ENCODE peak calls at places on chromosomes 3 and 15, in four cellular contexts. One of them, this sample, is unnamed.

GRCh38 chr3:16094644-16095272 is 79.7 kb upstream of the GALNT15 start:
- DNase-seq in type B pancreatic cell: no peak
- DNase-seq in ovary: no peak
- DNase-seq in brain microvascular endothelial cell: no peak
- DNase-seq in this sample: no peak

GRCh38 chr15:40909662-40910625 is 15.7 kb downstream of the VPS18 start:
- DNase-seq in type B pancreatic cell: no peak
- DNase-seq in ovary: no peak
- DNase-seq in brain microvascular endothelial cell: no peak
- DNase-seq in this sample: no peak

GRCh38 chr3:20561166-20561565 is 375.2 kb upstream of the SGO1 start:
- DNase-seq in type B pancreatic cell: no peak
- DNase-seq in ovary: no peak
- DNase-seq in brain microvascular endothelial cell: no peak
- DNase-seq in this sample: no peak

GRCh38 chr15:67165653-67166260 is 88.7 kb downstream of the AAGAB start:
- DNase-seq in type B pancreatic cell: no peak
- DNase-seq in ovary: no peak
- DNase-seq in brain microvascular endothelial cell: peak; percentile 77
- DNase-seq in this sample: no peak

GRCh38 chr15:66293419-66294156 is at the start of gene DIS3L:
- DNase-seq in type B pancreatic cell: peak; percentile 75
- DNase-seq in ovary: peak; percentile 56
- DNase-seq in brain microvascular endothelial cell: no peak
- DNase-seq in this sample: peak; percentile 86

GRCh38 chr3:124258057-124258500 is 266.2 kb upstream of the ROPN1 start:
- DNase-seq in type B pancreatic cell: no peak
- DNase-seq in ovary: no peak
- DNase-seq in brain microvascular endothelial cell: peak; percentile 54
- DNase-seq in this sample: no peak

GRCh38 chr3:84547971-84548970 is 410.5 kb upstream of the CADM2 start:
- DNase-seq in type B pancreatic cell: no peak
- DNase-seq in ovary: no peak
- DNase-seq in brain microvascular endothelial cell: no peak
- DNase-seq in this sample: no peak

GRCh38 chr3:12993022-12993622 is 80.1 kb downstream of the IQSEC1 start:
- DNase-seq in type B pancreatic cell: no peak
- DNase-seq in ovary: no peak
- DNase-seq in brain microvascular endothelial cell: no peak
- DNase-seq in this sample: no peak

GRCh38 chr3:69252631-69253030 is 130.2 kb upstream of the LMOD3 start:
- DNase-seq in type B pancreatic cell: no peak
- DNase-seq in ovary: no peak
- DNase-seq in brain microvascular endothelial cell: no peak
- DNase-seq in this sample: no peak

GRCh38 chr3:105829229-105829628 is 39.6 kb downstream of the CBLB start:
- DNase-seq in type B pancreatic cell: no peak
- DNase-seq in ovary: peak; percentile 25
- DNase-seq in brain microvascular endothelial cell: peak; percentile 37
- DNase-seq in this sample: no peak

GRCh38 chr15:49831206-49831965 is 210.5 kb downstream of the DTWD1 start:
- DNase-seq in type B pancreatic cell: no peak
- DNase-seq in ovary: no peak
- DNase-seq in brain microvascular endothelial cell: peak; percentile 96
- DNase-seq in this sample: no peak

GRCh38 chr3:70815817-70816216 is 503.4 kb upstream of the MDFIC2 start:
- DNase-seq in type B pancreatic cell: no peak
- DNase-seq in ovary: no peak
- DNase-seq in brain microvascular endothelial cell: no peak
- DNase-seq in this sample: no peak

GRCh38 chr3:98805571-98805970 is 42.4 kb downstream of the ST3GAL6 start:
- DNase-seq in type B pancreatic cell: no peak
- DNase-seq in ovary: no peak
- DNase-seq in brain microvascular endothelial cell: no peak
- DNase-seq in this sample: no peak

GRCh38 chr3:152745677-152746076 is 89.3 kb upstream of the P2RY1 start:
- DNase-seq in type B pancreatic cell: no peak
- DNase-seq in ovary: no peak
- DNase-seq in brain microvascular endothelial cell: no peak
- DNase-seq in this sample: no peak

GRCh38 chr3:15633159-15633558 is 31.6 kb downstream of the BTD start:
- DNase-seq in type B pancreatic cell: no peak
- DNase-seq in ovary: no peak
- DNase-seq in brain microvascular endothelial cell: no peak
- DNase-seq in this sample: no peak

GRCh38 chr3:70067860-70068479 is 68.4 kb downstream of the SAMMSON start:
- DNase-seq in type B pancreatic cell: no peak
- DNase-seq in ovary: no peak
- DNase-seq in brain microvascular endothelial cell: peak; percentile 74
- DNase-seq in this sample: no peak

GRCh38 chr3:171407746-171408145 is 52.5 kb downstream of the TNIK start:
- DNase-seq in type B pancreatic cell: no peak
- DNase-seq in ovary: no peak
- DNase-seq in brain microvascular endothelial cell: peak; percentile 87
- DNase-seq in this sample: no peak

GRCh38 chr3:183411216-183411922 is 17.1 kb downstream of the MCF2L2 start:
- DNase-seq in type B pancreatic cell: no peak
- DNase-seq in ovary: no peak
- DNase-seq in brain microvascular endothelial cell: no peak
- DNase-seq in this sample: no peak

GRCh38 chr3:124063168-124063909 is 71.4 kb upstream of the ROPN1 start:
- DNase-seq in type B pancreatic cell: no peak
- DNase-seq in ovary: no peak
- DNase-seq in brain microvascular endothelial cell: no peak
- DNase-seq in this sample: no peak

GRCh38 chr3:145022447-145022846 is 1050.8 kb downstream of the DIPK2A start:
- DNase-seq in type B pancreatic cell: no peak
- DNase-seq in ovary: no peak
- DNase-seq in brain microvascular endothelial cell: no peak
- DNase-seq in this sample: no peak

GRCh38 chr15:86522721-86523120 is 443.1 kb downstream of the AGBL1 start:
- DNase-seq in type B pancreatic cell: no peak
- DNase-seq in ovary: no peak
- DNase-seq in brain microvascular endothelial cell: no peak
- DNase-seq in this sample: no peak

GRCh38 chr3:139506792-139507191 is 30.5 kb upstream of the RBP2 start:
- DNase-seq in type B pancreatic cell: no peak
- DNase-seq in ovary: no peak
- DNase-seq in brain microvascular endothelial cell: no peak
- DNase-seq in this sample: no peak

GRCh38 chr15:29821416-29822099 is 710 bp downstream of the TJP1 start:
- DNase-seq in type B pancreatic cell: peak; percentile 82
- DNase-seq in ovary: peak; percentile 64
- DNase-seq in brain microvascular endothelial cell: peak; percentile 88
- DNase-seq in this sample: peak; percentile 89

GRCh38 chr3:64445318-64446300 is 220.3 kb upstream of the PRICKLE2 start:
- DNase-seq in type B pancreatic cell: peak; percentile 77
- DNase-seq in ovary: peak; percentile 52
- DNase-seq in brain microvascular endothelial cell: peak; percentile 24
- DNase-seq in this sample: peak; percentile 86

GRCh38 chr3:112119686-112120484 is 13.2 kb downstream of the GCSAM start:
- DNase-seq in type B pancreatic cell: no peak
- DNase-seq in ovary: no peak
- DNase-seq in brain microvascular endothelial cell: no peak
- DNase-seq in this sample: no peak

GRCh38 chr3:189703865-189704264 is 72.7 kb downstream of the TP63 start:
- DNase-seq in type B pancreatic cell: no peak
- DNase-seq in ovary: no peak
- DNase-seq in brain microvascular endothelial cell: no peak
- DNase-seq in this sample: no peak

GRCh38 chr15:90266061-90266431 is 574 bp downstream of the NGRN start:
- DNase-seq in type B pancreatic cell: no peak
- DNase-seq in ovary: peak; percentile 28
- DNase-seq in brain microvascular endothelial cell: peak; percentile 20
- DNase-seq in this sample: no peak

GRCh38 chr15:90638241-90638691 is 78.9 kb upstream of the BLM start:
- DNase-seq in type B pancreatic cell: no peak
- DNase-seq in ovary: no peak
- DNase-seq in brain microvascular endothelial cell: no peak
- DNase-seq in this sample: no peak

GRCh38 chr3:82353281-82354171 is 592.1 kb upstream of the GBE1 start:
- DNase-seq in type B pancreatic cell: no peak
- DNase-seq in ovary: peak; percentile 75
- DNase-seq in brain microvascular endothelial cell: no peak
- DNase-seq in this sample: no peak

GRCh38 chr3:50444213-50444612 is 59.2 kb downstream of the CACNA2D2 start:
- DNase-seq in type B pancreatic cell: no peak
- DNase-seq in ovary: no peak
- DNase-seq in brain microvascular endothelial cell: no peak
- DNase-seq in this sample: no peak

GRCh38 chr3:48855681-48856447 is 8.2 kb upstream of the PRKAR2A start:
- DNase-seq in type B pancreatic cell: no peak
- DNase-seq in ovary: no peak
- DNase-seq in brain microvascular endothelial cell: no peak
- DNase-seq in this sample: no peak

GRCh38 chr3:50592568-50592967 is 19.0 kb downstream of the CISH start:
- DNase-seq in type B pancreatic cell: no peak
- DNase-seq in ovary: no peak
- DNase-seq in brain microvascular endothelial cell: no peak
- DNase-seq in this sample: no peak

GRCh38 chr15:89749951-89750559 is 994 bp downstream of the MESP1 start:
- DNase-seq in type B pancreatic cell: no peak
- DNase-seq in ovary: no peak
- DNase-seq in brain microvascular endothelial cell: no peak
- DNase-seq in this sample: no peak

GRCh38 chr15:52759969-52760368 is 30.2 kb downstream of the ONECUT1 start:
- DNase-seq in type B pancreatic cell: no peak
- DNase-seq in ovary: no peak
- DNase-seq in brain microvascular endothelial cell: no peak
- DNase-seq in this sample: no peak
- TF ChIP-seq CTCF in type B pancreatic cell: no peak
- TF ChIP-seq CTCF in ovary: no peak
- TF ChIP-seq CTCF in brain microvascular endothelial cell: no peak
- TF ChIP-seq CTCF in this sample: no peak

GRCh38 chr3:107065094-107065861 is 312.0 kb upstream of the CCDC54 start:
- DNase-seq in type B pancreatic cell: no peak
- DNase-seq in ovary: peak; percentile 32
- DNase-seq in brain microvascular endothelial cell: no peak
- DNase-seq in this sample: no peak

GRCh38 chr3:107067421-107067820 is 309.8 kb upstream of the CCDC54 start:
- DNase-seq in type B pancreatic cell: no peak
- DNase-seq in ovary: no peak
- DNase-seq in brain microvascular endothelial cell: no peak
- DNase-seq in this sample: no peak

GRCh38 chr3:107063351-107063750 is 313.9 kb upstream of the CCDC54 start:
- DNase-seq in type B pancreatic cell: no peak
- DNase-seq in ovary: no peak
- DNase-seq in brain microvascular endothelial cell: no peak
- DNase-seq in this sample: no peak

GRCh38 chr3:107064445-107065060 is 312.7 kb upstream of the CCDC54 start:
- DNase-seq in type B pancreatic cell: peak; percentile 71
- DNase-seq in ovary: peak; percentile 82
- DNase-seq in brain microvascular endothelial cell: peak; percentile 83
- DNase-seq in this sample: no peak

DNA sequence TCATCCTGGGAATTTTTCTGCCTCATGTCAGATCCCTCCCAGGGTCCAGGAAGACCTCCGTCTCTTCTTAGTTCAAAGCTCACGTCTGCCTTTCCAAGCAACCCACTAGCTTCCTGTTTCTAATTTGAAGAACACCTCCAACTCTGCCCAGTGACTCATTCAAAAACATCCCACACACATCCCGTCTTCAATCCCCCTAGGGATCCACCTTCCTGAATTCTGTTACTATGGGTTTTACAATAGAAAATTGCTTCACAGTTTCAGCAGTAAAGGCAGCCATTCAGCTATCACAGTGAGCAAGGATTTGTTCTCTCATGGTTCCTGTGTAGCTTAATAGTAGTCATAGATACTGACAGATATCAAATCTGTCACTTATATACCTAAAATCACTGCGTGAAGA is 308.3 kb upstream of the CCDC54 start:
- DNase-seq in type B pancreatic cell: no peak
- DNase-seq in ovary: no peak
- DNase-seq in brain microvascular endothelial cell: peak; percentile 73
- DNase-seq in this sample: no peak
- TF ChIP-seq CTCF in type B pancreatic cell: no peak
- TF ChIP-seq CTCF in ovary: no peak
- TF ChIP-seq CTCF in brain microvascular endothelial cell: no peak
- TF ChIP-seq CTCF in this sample: no peak

GRCh38 chr15:43316969-43317346 is 13.4 kb downstream of the LCMT2 start:
- DNase-seq in type B pancreatic cell: no peak
- DNase-seq in ovary: no peak
- DNase-seq in brain microvascular endothelial cell: no peak
- DNase-seq in this sample: no peak
- TF ChIP-seq CTCF in type B pancreatic cell: no peak
- TF ChIP-seq CTCF in ovary: no peak
- TF ChIP-seq CTCF in brain microvascular endothelial cell: no peak
- TF ChIP-seq CTCF in this sample: no peak

DNA sequence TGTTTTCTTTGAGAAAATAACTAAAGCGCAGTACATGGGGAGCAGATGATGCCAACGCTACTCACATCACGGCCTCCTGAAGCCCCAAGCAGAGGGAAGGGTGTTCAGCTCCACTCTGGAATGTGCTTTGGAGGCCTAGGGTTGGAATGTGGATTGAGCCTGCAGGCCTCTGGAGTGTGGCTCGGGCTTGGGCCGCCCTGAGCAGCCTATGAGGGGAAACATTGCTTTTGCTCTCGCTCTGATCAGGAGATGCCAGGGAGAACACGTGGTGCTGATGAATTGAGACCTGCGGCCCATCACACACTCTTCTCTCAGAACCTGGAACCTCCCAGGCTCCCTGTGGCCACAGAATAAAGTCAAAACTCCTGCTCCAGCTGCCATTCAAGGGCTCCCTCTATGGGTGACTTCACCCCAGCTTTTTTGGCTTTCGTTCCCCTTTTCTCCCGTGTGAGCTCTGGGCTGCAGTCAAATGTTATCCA is 23.3 kb downstream of the CCDC13 start:
- DNase-seq in type B pancreatic cell: no peak
- DNase-seq in ovary: no peak
- DNase-seq in brain microvascular endothelial cell: no peak
- DNase-seq in this sample: no peak
- TF ChIP-seq CTCF in type B pancreatic cell: peak; percentile 53
- TF ChIP-seq CTCF in ovary: no peak
- TF ChIP-seq CTCF in brain microvascular endothelial cell: peak; percentile 77
- TF ChIP-seq CTCF in this sample: peak; percentile 52

DNA sequence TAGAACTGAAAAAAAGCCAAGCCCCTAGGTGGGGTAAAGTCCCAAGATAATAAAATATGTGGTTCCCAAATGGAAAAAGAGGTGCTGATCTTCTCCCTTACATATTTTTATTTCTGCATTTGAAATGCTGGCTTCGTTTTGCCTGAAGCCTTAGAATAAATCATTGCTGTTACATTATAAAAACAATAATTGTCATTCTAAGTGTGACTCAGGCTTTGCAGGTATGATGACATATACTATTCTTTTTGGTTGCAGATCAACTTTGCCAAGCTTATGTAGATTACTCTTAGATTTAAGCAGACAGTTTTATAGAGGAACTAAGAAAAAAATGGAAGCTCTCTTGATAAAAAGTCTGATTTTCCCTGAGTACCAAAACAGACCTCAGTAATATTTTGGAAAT is 7.5 kb downstream of the IDH3A start:
- DNase-seq in type B pancreatic cell: no peak
- DNase-seq in ovary: no peak
- DNase-seq in brain microvascular endothelial cell: no peak
- DNase-seq in this sample: no peak
- TF ChIP-seq CTCF in type B pancreatic cell: no peak
- TF ChIP-seq CTCF in ovary: no peak
- TF ChIP-seq CTCF in brain microvascular endothelial cell: no peak
- TF ChIP-seq CTCF in this sample: no peak

This sample was measured in osteocyte.